ENCODE peak calls at places on chromosome 20, in six cellular contexts. One of them, this sample, is unnamed.

GRCh38 chr20:5126512-5127203 is at the start of gene CDS2:
- DNase-seq in EL: peak; percentile 99
- DNase-seq in stimulated activated CD4-positive, alpha-beta T cell treated with anti-CD3 and anti-CD28 coated beads, Interleukin-1b, Interleukin-23, amount 100 ng/mL, for 24 hours: peak; percentile 100
- DNase-seq in NCI-H748 treated with DMSO at 0.1 percent for 48 hours: peak; percentile 100
- DNase-seq in fibroblast of mammary gland: peak; percentile 97
- DNase-seq in AG20443: peak; percentile 99
- DNase-seq in this sample: peak; percentile 99

GRCh38 chr20:21516861-21517565 is 3.1 kb upstream of the NKX2-2 start:
- DNase-seq in EL: no peak
- DNase-seq in stimulated activated CD4-positive, alpha-beta T cell treated with anti-CD3 and anti-CD28 coated beads, Interleukin-1b, Interleukin-23, amount 100 ng/mL, for 24 hours: no peak
- DNase-seq in NCI-H748 treated with DMSO at 0.1 percent for 48 hours: no peak
- DNase-seq in fibroblast of mammary gland: no peak
- DNase-seq in AG20443: no peak
- DNase-seq in this sample: peak; percentile 5

GRCh38 chr20:15919118-15919517 is 654.1 kb downstream of the KIF16B start:
- DNase-seq in EL: no peak
- DNase-seq in stimulated activated CD4-positive, alpha-beta T cell treated with anti-CD3 and anti-CD28 coated beads, Interleukin-1b, Interleukin-23, amount 100 ng/mL, for 24 hours: no peak
- DNase-seq in NCI-H748 treated with DMSO at 0.1 percent for 48 hours: no peak
- DNase-seq in fibroblast of mammary gland: no peak
- DNase-seq in AG20443: no peak
- DNase-seq in this sample: no peak

GRCh38 chr20:15475483-15475882 is 1097.8 kb downstream of the KIF16B start:
- DNase-seq in EL: peak; percentile 14
- DNase-seq in stimulated activated CD4-positive, alpha-beta T cell treated with anti-CD3 and anti-CD28 coated beads, Interleukin-1b, Interleukin-23, amount 100 ng/mL, for 24 hours: no peak
- DNase-seq in NCI-H748 treated with DMSO at 0.1 percent for 48 hours: no peak
- DNase-seq in fibroblast of mammary gland: no peak
- DNase-seq in AG20443: peak; percentile 21
- DNase-seq in this sample: peak; percentile 62

GRCh38 chr20:36086767-36087166 is 67.8 kb upstream of the EPB41L1 start:
- DNase-seq in EL: no peak
- DNase-seq in stimulated activated CD4-positive, alpha-beta T cell treated with anti-CD3 and anti-CD28 coated beads, Interleukin-1b, Interleukin-23, amount 100 ng/mL, for 24 hours: no peak
- DNase-seq in NCI-H748 treated with DMSO at 0.1 percent for 48 hours: no peak
- DNase-seq in fibroblast of mammary gland: no peak
- DNase-seq in AG20443: no peak
- DNase-seq in this sample: no peak

GRCh38 chr20:22974354-22974753 is 60.8 kb upstream of the SSTR4 start:
- DNase-seq in EL: peak; percentile 18
- DNase-seq in stimulated activated CD4-positive, alpha-beta T cell treated with anti-CD3 and anti-CD28 coated beads, Interleukin-1b, Interleukin-23, amount 100 ng/mL, for 24 hours: no peak
- DNase-seq in NCI-H748 treated with DMSO at 0.1 percent for 48 hours: peak; percentile 22
- DNase-seq in fibroblast of mammary gland: peak; percentile 36
- DNase-seq in AG20443: no peak
- DNase-seq in this sample: no peak

GRCh38 chr20:1124416-1124815 is 6.0 kb downstream of the PSMF1 start:
- DNase-seq in EL: no peak
- DNase-seq in stimulated activated CD4-positive, alpha-beta T cell treated with anti-CD3 and anti-CD28 coated beads, Interleukin-1b, Interleukin-23, amount 100 ng/mL, for 24 hours: no peak
- DNase-seq in NCI-H748 treated with DMSO at 0.1 percent for 48 hours: no peak
- DNase-seq in fibroblast of mammary gland: peak; percentile 41
- DNase-seq in AG20443: no peak
- DNase-seq in this sample: no peak

GRCh38 chr20:4569092-4569491 is 152.6 kb upstream of the PRND start:
- DNase-seq in EL: no peak
- DNase-seq in stimulated activated CD4-positive, alpha-beta T cell treated with anti-CD3 and anti-CD28 coated beads, Interleukin-1b, Interleukin-23, amount 100 ng/mL, for 24 hours: no peak
- DNase-seq in NCI-H748 treated with DMSO at 0.1 percent for 48 hours: no peak
- DNase-seq in fibroblast of mammary gland: no peak
- DNase-seq in AG20443: no peak
- DNase-seq in this sample: no peak

GRCh38 chr20:9912858-9913434 is 74.1 kb upstream of the PAK5 start:
- DNase-seq in EL: peak; percentile 44
- DNase-seq in stimulated activated CD4-positive, alpha-beta T cell treated with anti-CD3 and anti-CD28 coated beads, Interleukin-1b, Interleukin-23, amount 100 ng/mL, for 24 hours: no peak
- DNase-seq in NCI-H748 treated with DMSO at 0.1 percent for 48 hours: peak; percentile 68
- DNase-seq in fibroblast of mammary gland: peak; percentile 51
- DNase-seq in AG20443: peak; percentile 64
- DNase-seq in this sample: peak; percentile 68

GRCh38 chr20:17910828-17911294 is 57.7 kb downstream of the SNX5 start:
- DNase-seq in EL: peak; percentile 51
- DNase-seq in stimulated activated CD4-positive, alpha-beta T cell treated with anti-CD3 and anti-CD28 coated beads, Interleukin-1b, Interleukin-23, amount 100 ng/mL, for 24 hours: no peak
- DNase-seq in NCI-H748 treated with DMSO at 0.1 percent for 48 hours: no peak
- DNase-seq in fibroblast of mammary gland: peak; percentile 89
- DNase-seq in AG20443: peak; percentile 81
- DNase-seq in this sample: peak; percentile 82

GRCh38 chr20:49207071-49207470 is 12.1 kb upstream of the DDX27 start:
- DNase-seq in EL: no peak
- DNase-seq in stimulated activated CD4-positive, alpha-beta T cell treated with anti-CD3 and anti-CD28 coated beads, Interleukin-1b, Interleukin-23, amount 100 ng/mL, for 24 hours: no peak
- DNase-seq in NCI-H748 treated with DMSO at 0.1 percent for 48 hours: no peak
- DNase-seq in fibroblast of mammary gland: no peak
- DNase-seq in AG20443: no peak
- DNase-seq in this sample: no peak

GRCh38 chr20:63154395-63154794 is 61.5 kb downstream of the YTHDF1 start:
- DNase-seq in EL: no peak
- DNase-seq in stimulated activated CD4-positive, alpha-beta T cell treated with anti-CD3 and anti-CD28 coated beads, Interleukin-1b, Interleukin-23, amount 100 ng/mL, for 24 hours: no peak
- DNase-seq in NCI-H748 treated with DMSO at 0.1 percent for 48 hours: no peak
- DNase-seq in fibroblast of mammary gland: no peak
- DNase-seq in AG20443: no peak
- DNase-seq in this sample: no peak

GRCh38 chr20:9939231-9939630 is 95.6 kb upstream of the ANKEF1 start:
- DNase-seq in EL: no peak
- DNase-seq in stimulated activated CD4-positive, alpha-beta T cell treated with anti-CD3 and anti-CD28 coated beads, Interleukin-1b, Interleukin-23, amount 100 ng/mL, for 24 hours: no peak
- DNase-seq in NCI-H748 treated with DMSO at 0.1 percent for 48 hours: no peak
- DNase-seq in fibroblast of mammary gland: no peak
- DNase-seq in AG20443: no peak
- DNase-seq in this sample: no peak

GRCh38 chr20:9068232-9068781 is 580 bp upstream of the PLCB4 start:
- DNase-seq in EL: peak; percentile 60
- DNase-seq in stimulated activated CD4-positive, alpha-beta T cell treated with anti-CD3 and anti-CD28 coated beads, Interleukin-1b, Interleukin-23, amount 100 ng/mL, for 24 hours: no peak
- DNase-seq in NCI-H748 treated with DMSO at 0.1 percent for 48 hours: peak; percentile 49
- DNase-seq in fibroblast of mammary gland: no peak
- DNase-seq in AG20443: peak; percentile 82
- DNase-seq in this sample: peak; percentile 92

GRCh38 chr20:46293084-46293483 is 15.2 kb downstream of the CDH22 start:
- DNase-seq in EL: peak; percentile 33
- DNase-seq in stimulated activated CD4-positive, alpha-beta T cell treated with anti-CD3 and anti-CD28 coated beads, Interleukin-1b, Interleukin-23, amount 100 ng/mL, for 24 hours: no peak
- DNase-seq in NCI-H748 treated with DMSO at 0.1 percent for 48 hours: no peak
- DNase-seq in fibroblast of mammary gland: peak; percentile 34
- DNase-seq in AG20443: peak; percentile 55
- DNase-seq in this sample: peak; percentile 94

GRCh38 chr20:62578294-62578897 is 63.9 kb upstream of the SLCO4A1 start:
- DNase-seq in EL: no peak
- DNase-seq in stimulated activated CD4-positive, alpha-beta T cell treated with anti-CD3 and anti-CD28 coated beads, Interleukin-1b, Interleukin-23, amount 100 ng/mL, for 24 hours: no peak
- DNase-seq in NCI-H748 treated with DMSO at 0.1 percent for 48 hours: no peak
- DNase-seq in fibroblast of mammary gland: no peak
- DNase-seq in AG20443: no peak
- DNase-seq in this sample: no peak

GRCh38 chr20:40925829-40926228 is 102.8 kb upstream of the TOP1 start:
- DNase-seq in EL: no peak
- DNase-seq in stimulated activated CD4-positive, alpha-beta T cell treated with anti-CD3 and anti-CD28 coated beads, Interleukin-1b, Interleukin-23, amount 100 ng/mL, for 24 hours: no peak
- DNase-seq in NCI-H748 treated with DMSO at 0.1 percent for 48 hours: no peak
- DNase-seq in fibroblast of mammary gland: no peak
- DNase-seq in AG20443: no peak
- DNase-seq in this sample: no peak

GRCh38 chr20:64006902-64007301 is 26.0 kb downstream of the PRPF6 start:
- DNase-seq in EL: no peak
- DNase-seq in stimulated activated CD4-positive, alpha-beta T cell treated with anti-CD3 and anti-CD28 coated beads, Interleukin-1b, Interleukin-23, amount 100 ng/mL, for 24 hours: no peak
- DNase-seq in NCI-H748 treated with DMSO at 0.1 percent for 48 hours: no peak
- DNase-seq in fibroblast of mammary gland: no peak
- DNase-seq in AG20443: no peak
- DNase-seq in this sample: no peak

GRCh38 chr20:24780648-24781047 is 168.4 kb upstream of the CST7 start:
- DNase-seq in EL: no peak
- DNase-seq in stimulated activated CD4-positive, alpha-beta T cell treated with anti-CD3 and anti-CD28 coated beads, Interleukin-1b, Interleukin-23, amount 100 ng/mL, for 24 hours: no peak
- DNase-seq in NCI-H748 treated with DMSO at 0.1 percent for 48 hours: no peak
- DNase-seq in fibroblast of mammary gland: no peak
- DNase-seq in AG20443: no peak
- DNase-seq in this sample: no peak

GRCh38 chr20:33969563-33969962 is 24.1 kb upstream of the RALY start:
- DNase-seq in EL: no peak
- DNase-seq in stimulated activated CD4-positive, alpha-beta T cell treated with anti-CD3 and anti-CD28 coated beads, Interleukin-1b, Interleukin-23, amount 100 ng/mL, for 24 hours: no peak
- DNase-seq in NCI-H748 treated with DMSO at 0.1 percent for 48 hours: no peak
- DNase-seq in fibroblast of mammary gland: no peak
- DNase-seq in AG20443: no peak
- DNase-seq in this sample: no peak

GRCh38 chr20:36342721-36343120 is 36.6 kb downstream of the DLGAP4 start:
- DNase-seq in EL: no peak
- DNase-seq in stimulated activated CD4-positive, alpha-beta T cell treated with anti-CD3 and anti-CD28 coated beads, Interleukin-1b, Interleukin-23, amount 100 ng/mL, for 24 hours: no peak
- DNase-seq in NCI-H748 treated with DMSO at 0.1 percent for 48 hours: no peak
- DNase-seq in fibroblast of mammary gland: no peak
- DNase-seq in AG20443: no peak
- DNase-seq in this sample: no peak

This sample was measured in left kidney.